ENCODE peak calls at places on chromosomes 7 and 10, in seven cellular contexts. R is midbrain; P is DMS79; L is hepatocyte; O is stimulated activated CD8-positive, alpha-beta memory T cell treated with anti-CD3 and anti-CD28 coated beads, Interleukin-4, amount 100 ng/mL, for 48 hours; N is C1 segment of cervical spinal cord; U is uterus. Z is an unnamed sample.

GRCh38 chr10:100654835-100655759 is 90.3 kb upstream of the PAX2 start:
- DNase-seq in R (no peak), P (no peak), L (no peak), O (peak), N (no peak), U (no peak), Z (no peak)

GRCh38 chr7:69359003-69359555 is 239.2 kb upstream of the AUTS2 start:
- DNase-seq in R (no peak), P (no peak), L (peak), O (no peak), N (no peak), U (no peak), Z (peak)

GRCh38 chr10:108791794-108792474 is 1131.4 kb downstream of the XPNPEP1 start:
- DNase-seq in R (no peak), P (no peak), L (no peak), O (no peak), N (no peak), U (no peak), Z (peak)

GRCh38 chr7:98278936-98279335 is 2.5 kb upstream of the BRI3 start:
- DNase-seq in R (no peak), P (no peak), L (no peak), O (no peak), N (no peak), U (no peak), Z (no peak)

GRCh38 chr7:116052006-116052405 is 21.4 kb upstream of the TFEC start:
- DNase-seq in R (no peak), P (no peak), L (no peak), O (no peak), N (no peak), U (no peak), Z (no peak)

GRCh38 chr7:147279951-147280350 is 1163.3 kb downstream of the CNTNAP2 start:
- DNase-seq in R (peak), P (peak), L (no peak), O (no peak), N (no peak), U (no peak), Z (no peak)

GRCh38 chr7:149686001-149686400 is 87.4 kb downstream of the ZNF467 start:
- DNase-seq in R (no peak), P (no peak), L (no peak), O (no peak), N (no peak), U (no peak), Z (peak)

GRCh38 chr7:128726031-128726430 is 13.1 kb upstream of the CALU start:
- DNase-seq in R (no peak), P (no peak), L (no peak), O (no peak), N (peak), U (no peak), Z (no peak)

GRCh38 chr7:146115665-146116451 is 743 bp upstream of the CNTNAP2 start:
- DNase-seq in R (peak), P (no peak), L (peak), O (peak), N (peak), U (peak), Z (peak)

GRCh38 chr7:25396661-25397060 is 168.4 kb upstream of the NPVF start:
- DNase-seq in R (no peak), P (no peak), L (no peak), O (no peak), N (no peak), U (no peak), Z (no peak)

GRCh38 chr10:109022417-109023049 is 900.8 kb downstream of the XPNPEP1 start:
- DNase-seq in R (no peak), P (no peak), L (no peak), O (no peak), N (no peak), U (no peak), Z (no peak)

GRCh38 chr7:67408109-67408508 is 411.5 kb downstream of the TYW1 start:
- DNase-seq in R (no peak), P (no peak), L (no peak), O (no peak), N (no peak), U (no peak), Z (no peak)

GRCh38 chr10:4586756-4587155 is 239.3 kb upstream of the AKR1E2 start:
- DNase-seq in R (no peak), P (no peak), L (peak), O (no peak), N (no peak), U (no peak), Z (peak)

GRCh38 chr7:75962607-75963382 is 31.6 kb downstream of the TMEM120A start:
- DNase-seq in R (no peak), P (no peak), L (peak), O (no peak), N (no peak), U (no peak), Z (peak)

GRCh38 chr7:101772508-101773306 is 44.7 kb upstream of the CUX1 start:
- DNase-seq in R (no peak), P (no peak), L (no peak), O (no peak), N (no peak), U (no peak), Z (peak)

GRCh38 chr10:21020545-21020944 is 123.4 kb upstream of the NEBL start:
- DNase-seq in R (no peak), P (no peak), L (peak), O (peak), N (no peak), U (no peak), Z (no peak)

GRCh38 chr7:5633161-5634106 is 148.0 kb downstream of the RNF216 start:
- DNase-seq in R (no peak), P (no peak), L (no peak), O (no peak), N (no peak), U (no peak), Z (no peak)

GRCh38 chr7:99677013-99677412 is 2.8 kb downstream of the CYP3A5 start:
- DNase-seq in R (no peak), P (no peak), L (no peak), O (no peak), N (no peak), U (no peak), Z (no peak)

GRCh38 chr7:158606111-158606510 is 18.5 kb upstream of the PTPRN2 start:
- DNase-seq in R (no peak), P (no peak), L (no peak), O (no peak), N (no peak), U (no peak), Z (peak)

GRCh38 chr10:100755821-100756220 is 10.4 kb downstream of the PAX2 start:
- DNase-seq in R (no peak), P (no peak), L (no peak), O (no peak), N (no peak), U (no peak), Z (no peak)

GRCh38 chr10:101053516-101053915 is 8.3 kb upstream of the KAZALD1 start:
- DNase-seq in R (no peak), P (no peak), L (no peak), O (no peak), N (no peak), U (no peak), Z (peak)

GRCh38 chr10:3486346-3487065 is 298.5 kb downstream of the KLF6 start:
- DNase-seq in R (no peak), P (no peak), L (peak), O (no peak), N (no peak), U (no peak), Z (peak)